ENCODE peak calls at places on chromosomes 16 and 17, in five cellular contexts. C, M, K, Y and U are unnamed samples.

GRCh38 chr17:19415311-19415710 is 4.3 kb downstream of the RNF112 start:
- DNase-seq in C (no peak), M (peak), K (no peak), Y (no peak), U (no peak)

GRCh38 chr16:69326172-69326873 is 4.1 kb downstream of the PDF start:
- DNase-seq in C (no peak), M (peak), K (no peak), Y (no peak), U (no peak)

GRCh38 chr16:77399066-77399465 is 35.8 kb downstream of the ADAMTS18 start:
- DNase-seq in C (no peak), M (no peak), K (no peak), Y (no peak), U (no peak)

GRCh38 chr17:79648181-79648831 is 37.5 kb upstream of the RBFOX3 start:
- DNase-seq in C (no peak), M (peak), K (no peak), Y (no peak), U (no peak)

GRCh38 chr17:7992516-7992915 is 9.9 kb upstream of the GUCY2D start:
- DNase-seq in C (no peak), M (no peak), K (no peak), Y (no peak), U (no peak)

GRCh38 chr16:56413381-56413780 is 12.0 kb downstream of the AMFR start:
- DNase-seq in C (no peak), M (no peak), K (no peak), Y (no peak), U (no peak)

GRCh38 chr17:65198653-65199382 is 61.6 kb downstream of the RGS9 start:
- DNase-seq in C (peak), M (no peak), K (no peak), Y (peak), U (peak)

GRCh38 chr16:53518550-53519416 is 15.8 kb upstream of the AKTIP start:
- DNase-seq in C (no peak), M (peak), K (peak), Y (no peak), U (no peak)

GRCh38 chr17:27295945-27296344 is 2.0 kb downstream of the WSB1 start:
- DNase-seq in C (no peak), M (no peak), K (no peak), Y (no peak), U (no peak)

GRCh38 chr16:3328643-3329042 is 23.3 kb downstream of the ZNF75A start:
- DNase-seq in C (no peak), M (no peak), K (no peak), Y (no peak), U (no peak)

GRCh38 chr17:2710804-2711607 is 558 bp downstream of the CLUH start:
- DNase-seq in C (peak), M (no peak), K (no peak), Y (peak), U (no peak)

GRCh38 chr17:73480740-73481139 is 163.5 kb downstream of the SDK2 start:
- DNase-seq in C (no peak), M (no peak), K (no peak), Y (peak), U (no peak)

GRCh38 chr16:17266606-17267313 is 204.0 kb downstream of the XYLT1 start:
- DNase-seq in C (no peak), M (no peak), K (no peak), Y (no peak), U (no peak)

GRCh38 chr16:56189990-56190902 is 1.0 kb upstream of the GNAO1 start:
- DNase-seq in C (no peak), M (no peak), K (no peak), Y (no peak), U (peak)

GRCh38 chr16:84150926-84151325 is 5.8 kb downstream of the DNAAF1 start:
- DNase-seq in C (no peak), M (no peak), K (no peak), Y (no peak), U (no peak)

GRCh38 chr16:14564323-14564722 is 65.7 kb downstream of the PARN start:
- DNase-seq in C (no peak), M (no peak), K (no peak), Y (no peak), U (no peak)

GRCh38 chr17:58105093-58105492 is 21.9 kb downstream of the DYNLL2 start:
- DNase-seq in C (no peak), M (no peak), K (no peak), Y (no peak), U (no peak)

GRCh38 chr17:40259505-40259904 is 28.2 kb upstream of the CDC6 start:
- DNase-seq in C (no peak), M (no peak), K (no peak), Y (no peak), U (no peak)

GRCh38 chr17:78979780-78980623 is at the start of gene LGALS3BP:
- DNase-seq in C (no peak), M (peak), K (no peak), Y (peak), U (no peak)

GRCh38 chr16:89863741-89864391 is 9.5 kb upstream of the TCF25 start:
- DNase-seq in C (no peak), M (no peak), K (no peak), Y (no peak), U (no peak)

GRCh38 chr16:70467608-70468007 is 13.2 kb downstream of the FCSK start:
- DNase-seq in C (no peak), M (no peak), K (no peak), Y (no peak), U (no peak)

GRCh38 chr17:79790805-79791353 is 6.0 kb downstream of the CBX8 start:
- DNase-seq in C (no peak), M (no peak), K (no peak), Y (no peak), U (no peak)

GRCh38 chr16:49346459-49346858 is 27.1 kb upstream of the C16orf78 start:
- DNase-seq in C (no peak), M (no peak), K (no peak), Y (no peak), U (no peak)

GRCh38 chr16:49347476-49347875 is 26.1 kb upstream of the C16orf78 start:
- DNase-seq in C (no peak), M (no peak), K (no peak), Y (no peak), U (no peak)

GRCh38 chr16:49349446-49350168 is 24.0 kb upstream of the C16orf78 start:
- DNase-seq in C (no peak), M (peak), K (no peak), Y (peak), U (no peak)

GRCh38 chr16:49350265-49351103 is 23.1 kb upstream of the C16orf78 start:
- DNase-seq in C (peak), M (peak), K (peak), Y (peak), U (peak)

GRCh38 chr16:49348408-49349176 is 25.0 kb upstream of the C16orf78 start:
- DNase-seq in C (no peak), M (no peak), K (no peak), Y (no peak), U (no peak)
- TF ChIP-seq CTCF in C (no peak), M (no peak), K (no peak), Y (no peak), U (no peak)

GRCh38 chr16:30096862-30097563 is 1.0 kb upstream of the YPEL3 start:
- DNase-seq in C (no peak), M (no peak), K (no peak), Y (no peak), U (no peak)
- TF ChIP-seq CTCF in C (no peak), M (no peak), K (no peak), Y (no peak), U (no peak)

GRCh38 chr17:46887717-46888116 is 35.2 kb upstream of the GOSR2 start:
- DNase-seq in C (no peak), M (no peak), K (no peak), Y (no peak), U (no peak)

GRCh38 chr17:46884552-46884951 is 33.2 kb downstream of the WNT9B start:
- DNase-seq in C (no peak), M (no peak), K (no peak), Y (no peak), U (no peak)

GRCh38 chr17:46885956-46886663 is 34.7 kb downstream of the WNT9B start:
- DNase-seq in C (no peak), M (no peak), K (no peak), Y (peak), U (no peak)

GRCh38 chr17:46883871-46884270 is 32.5 kb downstream of the WNT9B start:
- DNase-seq in C (no peak), M (no peak), K (no peak), Y (no peak), U (no peak)

GRCh38 chr17:46885415-46885814 is 34.0 kb downstream of the WNT9B start:
- DNase-seq in C (no peak), M (no peak), K (no peak), Y (no peak), U (no peak)
- TF ChIP-seq CTCF in C (no peak), M (no peak), K (no peak), Y (no peak), U (no peak)

DNA sequence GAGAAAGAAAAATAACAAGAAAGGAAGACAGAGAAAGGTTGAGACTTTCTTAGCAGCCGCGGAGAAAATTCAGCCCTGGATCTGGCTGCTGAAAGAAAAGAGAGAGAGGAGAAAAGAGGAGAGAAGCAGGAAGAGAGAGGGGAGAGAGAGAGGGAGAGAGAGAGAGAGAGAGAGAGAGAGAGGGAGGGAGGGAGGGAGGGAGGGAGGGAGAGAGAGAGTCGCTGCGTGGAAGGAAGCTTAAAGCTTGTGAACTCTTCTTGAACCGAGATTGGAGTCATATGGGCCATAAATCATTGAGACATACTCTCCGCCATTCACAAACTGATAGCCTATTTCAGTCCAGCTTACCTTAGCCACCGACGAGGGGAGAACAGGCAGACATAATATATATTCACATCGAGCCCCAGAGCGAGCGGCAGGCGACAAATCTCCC is 10.3 kb upstream of the HOXB2 start:
- DNase-seq in C (no peak), M (no peak), K (no peak), Y (peak), U (no peak)
- TF ChIP-seq CTCF in C (no peak), M (peak), K (no peak), Y (no peak), U (no peak)

DNA sequence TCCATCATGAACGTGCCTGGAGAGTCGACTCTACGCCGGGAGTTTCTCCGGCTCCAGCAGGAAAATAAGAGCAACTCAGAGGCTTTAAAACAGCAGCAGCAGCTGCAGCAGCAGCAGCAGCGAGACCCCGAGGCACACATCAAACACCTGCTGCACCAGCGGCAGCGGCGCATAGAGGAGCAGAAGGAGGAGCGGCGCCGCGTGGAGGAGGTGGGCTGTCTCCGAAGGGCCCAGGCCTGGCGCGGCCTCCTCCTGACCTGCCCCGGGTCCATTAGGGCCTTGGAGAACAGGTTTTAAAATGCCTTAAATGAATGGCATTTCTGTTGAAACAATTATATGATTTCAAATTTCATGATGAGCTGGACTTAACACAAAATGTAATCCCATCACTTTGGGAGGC is 11.8 kb upstream of the C17orf107 start:
- DNase-seq in C (no peak), M (no peak), K (no peak), Y (no peak), U (no peak)
- TF ChIP-seq CTCF in C (no peak), M (no peak), K (no peak), Y (no peak), U (no peak)

DNA sequence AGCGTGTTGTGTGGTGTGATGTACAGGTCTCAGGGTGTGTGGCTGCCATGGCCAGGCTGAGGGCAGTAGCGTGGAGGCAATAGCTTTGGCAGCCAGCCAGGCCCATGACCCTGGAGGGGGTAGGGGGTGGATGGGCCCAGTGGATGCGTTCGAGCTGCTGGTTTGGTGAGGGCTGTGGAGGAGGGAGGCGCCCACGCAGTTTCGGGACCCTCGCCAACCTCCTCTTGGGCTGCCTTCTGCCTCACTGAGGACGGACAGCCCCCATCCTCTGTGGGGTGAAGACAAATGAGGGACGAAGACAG is 238.6 kb upstream of the GSE1 start:
- DNase-seq in C (no peak), M (no peak), K (no peak), Y (no peak), U (no peak)
- TF ChIP-seq CTCF in C (no peak), M (no peak), K (no peak), Y (no peak), U (no peak)

GRCh38 chr17:35531170-35531569 is 6.3 kb downstream of the SLFN12L start:
- DNase-seq in C (no peak), M (no peak), K (no peak), Y (no peak), U (no peak)
- TF ChIP-seq CTCF in C (no peak), M (no peak), K (no peak), Y (no peak), U (no peak)

GRCh38 chr16:58127634-58128033 is 1.5 kb downstream of the CFAP20 start:
- DNase-seq in C (no peak), M (no peak), K (no peak), Y (no peak), U (no peak)
- TF ChIP-seq CTCF in C (no peak), M (no peak), K (no peak), Y (peak), U (peak)

DNA sequence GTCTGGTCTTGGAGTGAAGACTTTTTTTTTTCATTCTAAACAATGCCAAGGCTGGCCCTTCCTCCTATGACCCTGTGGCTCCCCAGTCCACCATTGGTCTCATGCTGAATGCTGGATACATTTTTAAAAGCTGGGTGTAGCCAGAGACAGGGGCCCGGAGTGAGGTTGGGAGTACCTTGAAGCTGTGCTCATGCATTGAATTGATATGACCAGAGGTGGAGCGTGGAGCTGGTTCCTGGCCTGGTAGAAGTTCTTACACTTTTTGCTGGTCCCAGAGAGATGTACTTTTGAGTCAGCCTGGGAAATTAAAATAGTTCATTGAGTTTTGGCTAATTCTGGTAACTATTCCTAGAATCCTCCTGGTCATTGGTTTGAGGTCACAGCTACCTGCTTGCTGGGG is 83.7 kb downstream of the CMIP start:
- DNase-seq in C (no peak), M (no peak), K (no peak), Y (no peak), U (no peak)
- TF ChIP-seq CTCF in C (no peak), M (no peak), K (no peak), Y (no peak), U (no peak)